ENCODE peak calls at places on chromosomes 6 and 20, in five cellular contexts. E, V, J, P and K are unnamed samples.

GRCh38 chr20:51454250-51454865 is 88.2 kb downstream of the NFATC2 start:
- DNase-seq in E (no peak), V (no peak), J (no peak), P (no peak), K (no peak)

GRCh38 chr6:65627015-65627414 is 80.0 kb downstream of the EYS start:
- DNase-seq in E (no peak), V (no peak), J (no peak), P (no peak), K (no peak)

GRCh38 chr20:33993800-33994623 is at the start of gene RALY:
- DNase-seq in E (peak), V (peak), J (peak), P (peak), K (peak)

GRCh38 chr6:44199883-44200282 is 16.8 kb upstream of the MYMX start:
- DNase-seq in E (no peak), V (no peak), J (no peak), P (no peak), K (no peak)

GRCh38 chr6:44088827-44089590 is 38.2 kb downstream of the MRPL14 start:
- DNase-seq in E (no peak), V (no peak), J (no peak), P (no peak), K (no peak)

GRCh38 chr6:169663468-169663867 is 38.4 kb downstream of the WDR27 start:
- DNase-seq in E (no peak), V (no peak), J (no peak), P (no peak), K (no peak)

GRCh38 chr6:105111093-105111492 is 68.7 kb downstream of the POPDC3 start:
- DNase-seq in E (no peak), V (no peak), J (no peak), P (no peak), K (no peak)

GRCh38 chr6:90993771-90994170 is 406.9 kb upstream of the MAP3K7 start:
- DNase-seq in E (no peak), V (no peak), J (no peak), P (no peak), K (no peak)

GRCh38 chr6:105094133-105094640 is 85.6 kb downstream of the POPDC3 start:
- DNase-seq in E (no peak), V (no peak), J (no peak), P (no peak), K (no peak)

GRCh38 chr6:32114853-32115252 is 5.7 kb upstream of the TNXB start:
- DNase-seq in E (no peak), V (no peak), J (peak), P (no peak), K (no peak)

GRCh38 chr6:117908246-117909107 is 1.4 kb downstream of the SLC35F1 start:
- DNase-seq in E (no peak), V (no peak), J (no peak), P (no peak), K (no peak)

GRCh38 chr6:29845405-29846006 is 17.9 kb downstream of the HLA-G start:
- DNase-seq in E (peak), V (no peak), J (no peak), P (no peak), K (peak)

GRCh38 chr20:4957939-4958362 is 43.4 kb downstream of the SLC23A2 start:
- DNase-seq in E (no peak), V (no peak), J (peak), P (no peak), K (no peak)

GRCh38 chr6:167776906-167777645 is 49.6 kb upstream of the AFDN start:
- DNase-seq in E (no peak), V (peak), J (no peak), P (no peak), K (peak)

GRCh38 chr6:143619844-143620243 is 57.9 kb upstream of the PHACTR2 start:
- DNase-seq in E (peak), V (no peak), J (no peak), P (no peak), K (no peak)

GRCh38 chr6:121503633-121504032 is 68.2 kb downstream of the GJA1 start:
- DNase-seq in E (no peak), V (no peak), J (peak), P (peak), K (no peak)

GRCh38 chr6:39829331-39829730 is 37.2 kb downstream of the DAAM2 start:
- DNase-seq in E (no peak), V (no peak), J (no peak), P (no peak), K (no peak)

GRCh38 chr6:99822741-99823512 is 171.1 kb downstream of the MCHR2 start:
- DNase-seq in E (peak), V (peak), J (peak), P (peak), K (peak)
- TF ChIP-seq CTCF in E (peak), V (peak), J (peak), P (peak), K (peak)

GRCh38 chr6:35014786-35015185 is 125.7 kb downstream of the ANKS1A start:
- DNase-seq in E (peak), V (no peak), J (peak), P (peak), K (no peak)
- H3K9ac ChIP-seq in E (no peak), V (no peak), J (no peak), P (no peak), K (no peak)

DNA sequence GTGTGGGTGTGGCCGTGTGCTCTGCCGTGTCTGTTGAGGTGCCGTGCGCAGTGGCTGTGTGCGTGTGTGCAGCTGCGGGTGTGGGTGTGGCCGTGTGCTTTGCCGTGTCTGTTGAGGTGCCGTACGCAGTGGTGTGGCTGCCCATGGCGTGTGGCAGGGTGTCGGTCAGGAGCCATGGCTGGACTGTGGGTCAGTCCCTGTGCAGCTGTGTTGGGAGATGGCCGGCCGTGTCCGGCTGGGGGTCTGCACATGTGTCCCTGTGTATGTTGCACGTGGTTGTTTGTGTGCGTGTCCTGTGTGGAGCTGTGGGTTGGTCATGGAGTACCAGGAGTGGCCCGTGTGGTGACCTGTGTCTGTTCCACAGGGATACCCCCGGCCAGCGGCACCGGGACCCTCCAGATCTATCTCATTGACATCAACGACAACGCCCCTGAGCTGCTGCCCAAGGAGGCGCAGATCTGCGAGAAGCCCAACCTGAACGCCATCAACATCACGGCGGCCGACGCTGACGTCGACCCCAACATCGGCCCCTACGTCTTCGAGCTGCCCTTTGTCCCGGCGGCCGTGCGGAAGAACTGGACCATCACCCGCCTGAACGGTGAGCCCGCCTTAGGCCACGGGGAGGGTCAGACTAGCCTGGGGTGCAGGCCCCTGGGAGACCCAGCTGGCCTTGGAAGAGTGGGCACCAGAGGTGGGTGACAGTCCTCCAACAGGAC is 137.7 kb downstream of the TAF4 start:
- DNase-seq in E (no peak), V (no peak), J (no peak), P (no peak), K (no peak)
- TF ChIP-seq CTCF in E (no peak), V (no peak), J (no peak), P (no peak), K (no peak)

DNA sequence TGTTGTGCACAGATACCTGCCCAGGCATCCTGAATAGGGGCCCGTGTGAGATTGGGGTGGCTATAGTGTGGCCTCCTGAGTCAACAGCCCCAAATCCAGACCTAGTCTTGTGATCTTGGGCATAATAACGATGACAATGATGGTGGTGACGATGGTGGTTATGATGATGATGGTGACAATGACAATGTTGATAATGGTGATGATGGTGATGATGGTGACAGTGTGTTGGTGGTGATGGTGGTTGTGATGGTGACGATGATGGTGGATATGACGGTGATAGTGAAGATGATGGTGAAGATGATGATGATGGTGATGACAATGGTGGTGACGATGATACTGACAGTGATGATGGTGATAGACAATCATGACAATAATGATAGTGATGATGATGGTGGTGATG is 5.1 kb upstream of the RPS21 start:
- DNase-seq in E (no peak), V (no peak), J (no peak), P (no peak), K (no peak)
- H3K9ac ChIP-seq in E (no peak), V (no peak), J (no peak), P (no peak), K (no peak)

GRCh38 chr20:45322952-45323383 is 14.9 kb upstream of the MATN4 start:
- DNase-seq in E (peak), V (no peak), J (peak), P (peak), K (peak)
- TF ChIP-seq CTCF in E (peak), V (peak), J (peak), P (no peak), K (peak)

GRCh38 chr6:148530976-148531375 is 188.3 kb downstream of the SASH1 start:
- DNase-seq in E (no peak), V (no peak), J (peak), P (no peak), K (no peak)
- H3K9ac ChIP-seq in E (no peak), V (no peak), J (peak), P (peak), K (no peak)

DNA sequence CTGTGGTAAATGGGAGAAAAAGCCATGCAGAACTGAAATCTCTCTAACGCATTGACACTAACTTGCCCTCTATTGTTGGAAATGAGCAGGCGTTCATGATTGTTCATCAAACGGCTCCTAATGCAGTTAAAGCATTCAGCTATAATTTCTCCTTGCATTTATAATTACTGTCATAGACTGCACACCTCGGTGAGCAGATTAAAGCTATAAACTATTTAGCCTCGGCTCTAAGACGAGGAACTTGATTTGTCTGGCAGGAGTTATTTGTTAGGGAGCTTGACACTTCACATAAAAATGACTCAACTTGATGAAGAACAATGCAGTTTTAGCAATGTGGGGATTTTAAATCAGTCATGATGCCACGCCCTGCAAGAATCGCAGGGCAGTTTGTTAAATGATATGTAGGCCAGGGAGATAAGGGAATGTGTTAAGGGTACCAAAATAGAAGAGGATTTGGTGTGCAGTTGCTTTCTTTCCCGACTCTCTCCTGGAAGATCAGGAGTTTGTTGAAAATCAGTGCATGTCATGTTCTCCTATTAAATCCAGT is 290.2 kb downstream of the TSHZ2 start:
- DNase-seq in E (no peak), V (no peak), J (no peak), P (no peak), K (no peak)
- TF ChIP-seq CTCF in E (no peak), V (no peak), J (no peak), P (no peak), K (no peak)

DNA sequence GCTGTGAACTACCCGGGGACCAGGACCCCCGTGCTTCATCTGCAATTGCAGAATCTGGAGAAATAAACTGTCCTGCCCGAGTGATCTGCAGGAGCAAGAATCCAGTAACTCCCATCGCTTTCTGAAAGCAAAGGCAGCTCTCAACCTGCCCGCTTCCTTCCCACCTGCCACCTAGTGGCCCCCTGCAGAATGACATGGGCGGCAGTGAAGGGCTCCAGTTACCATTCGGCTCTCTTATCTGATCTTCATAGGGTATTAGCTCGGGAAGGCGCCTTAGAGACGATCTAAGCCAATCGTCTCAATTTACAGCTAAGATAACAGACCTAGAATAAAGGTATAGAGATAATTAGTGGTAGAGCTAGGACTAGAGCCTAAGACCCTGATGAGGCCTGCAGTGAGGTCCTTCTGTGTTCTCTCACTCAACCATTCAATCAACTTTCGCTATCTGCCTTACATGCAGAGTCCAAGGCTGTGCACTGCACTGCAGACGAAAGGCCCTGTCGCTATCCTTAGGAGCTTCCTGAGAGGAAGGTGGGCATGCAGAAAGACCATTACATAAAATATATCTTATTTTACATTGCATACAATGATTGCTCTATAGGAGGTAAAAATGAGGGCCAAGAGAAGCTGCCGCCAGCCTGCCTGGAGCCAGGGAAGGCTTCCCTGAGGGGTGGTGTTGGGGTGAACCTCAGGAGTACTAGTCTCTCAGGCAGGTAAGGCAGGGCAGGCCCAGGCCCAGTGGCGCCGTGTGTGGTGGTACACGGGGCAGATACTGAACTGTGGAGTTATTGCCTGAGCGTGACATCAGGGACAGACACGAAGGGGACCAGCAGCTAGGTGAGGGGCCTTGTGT is 7.1 kb upstream of the PSMG4 start:
- DNase-seq in E (peak), V (peak), J (peak), P (peak), K (peak)
- H3K9ac ChIP-seq in E (no peak), V (no peak), J (no peak), P (no peak), K (no peak)